ENCODE peak calls at places on chromosomes 11 and 22, in six cellular contexts. One of them, this sample, is unnamed.

GRCh38 chr11:79129702-79130101 is 311.1 kb downstream of the TENM4 start:
- DNase-seq in OCI-LY7: no peak
- DNase-seq in spleen: no peak
- DNase-seq in lower lobe of right lung: no peak
- DNase-seq in AG04450: no peak
- DNase-seq in stomach: no peak
- DNase-seq in this sample: no peak

GRCh38 chr11:57547854-57548377 is 10.5 kb downstream of the SMTNL1 start:
- DNase-seq in stomach: no peak
- DNase-seq in OCI-LY7: peak; percentile 29
- DNase-seq in lower lobe of right lung: no peak
- DNase-seq in spleen: no peak
- DNase-seq in AG04450: no peak
- DNase-seq in this sample: no peak

GRCh38 chr11:72012897-72013721 is 14.4 kb downstream of the IL18BP start:
- DNase-seq in OCI-LY7: no peak
- DNase-seq in stomach: peak; percentile 85
- DNase-seq in lower lobe of right lung: peak; percentile 79
- DNase-seq in spleen: no peak
- DNase-seq in AG04450: no peak
- DNase-seq in this sample: peak; percentile 85

GRCh38 chr11:129968611-129969419 is 33.8 kb downstream of the PRDM10 start:
- DNase-seq in lower lobe of right lung: no peak
- DNase-seq in spleen: no peak
- DNase-seq in OCI-LY7: peak; percentile 66
- DNase-seq in stomach: no peak
- DNase-seq in AG04450: no peak
- DNase-seq in this sample: no peak

GRCh38 chr11:63837027-63837688 is 1.8 kb upstream of the MARK2 start:
- DNase-seq in spleen: peak; percentile 81
- DNase-seq in AG04450: no peak
- DNase-seq in lower lobe of right lung: peak; percentile 73
- DNase-seq in stomach: peak; percentile 84
- DNase-seq in OCI-LY7: peak; percentile 86
- DNase-seq in this sample: peak; percentile 73

GRCh38 chr11:75527130-75527529 is 1.4 kb upstream of the GDPD5 start:
- DNase-seq in lower lobe of right lung: no peak
- DNase-seq in AG04450: no peak
- DNase-seq in OCI-LY7: no peak
- DNase-seq in stomach: no peak
- DNase-seq in spleen: no peak
- DNase-seq in this sample: no peak

GRCh38 chr22:19680911-19681862 is 33.1 kb upstream of the SEPTIN5 start:
- DNase-seq in spleen: no peak
- DNase-seq in OCI-LY7: peak; percentile 11
- DNase-seq in lower lobe of right lung: no peak
- DNase-seq in stomach: no peak
- DNase-seq in AG04450: no peak
- DNase-seq in this sample: no peak

GRCh38 chr22:35783943-35784614 is 66.4 kb downstream of the APOL5 start:
- DNase-seq in stomach: no peak
- DNase-seq in lower lobe of right lung: no peak
- DNase-seq in OCI-LY7: no peak
- DNase-seq in AG04450: no peak
- DNase-seq in spleen: no peak
- DNase-seq in this sample: no peak

GRCh38 chr11:94457118-94458029 is 36.3 kb downstream of the MRE11 start:
- DNase-seq in lower lobe of right lung: no peak
- DNase-seq in OCI-LY7: no peak
- DNase-seq in spleen: no peak
- DNase-seq in AG04450: no peak
- DNase-seq in stomach: no peak
- DNase-seq in this sample: no peak

GRCh38 chr11:16942917-16943316 is 71.3 kb downstream of the PLEKHA7 start:
- DNase-seq in AG04450: no peak
- DNase-seq in stomach: no peak
- DNase-seq in OCI-LY7: no peak
- DNase-seq in lower lobe of right lung: no peak
- DNase-seq in spleen: no peak
- DNase-seq in this sample: no peak

GRCh38 chr22:30159561-30160353 is 79.5 kb downstream of the HORMAD2 start:
- DNase-seq in OCI-LY7: no peak
- DNase-seq in AG04450: peak; percentile 60
- DNase-seq in lower lobe of right lung: no peak
- DNase-seq in spleen: no peak
- DNase-seq in stomach: no peak
- DNase-seq in this sample: no peak

GRCh38 chr11:36498721-36499120 is 11.4 kb downstream of the TRAF6 start:
- DNase-seq in lower lobe of right lung: no peak
- DNase-seq in stomach: no peak
- DNase-seq in OCI-LY7: no peak
- DNase-seq in AG04450: no peak
- DNase-seq in spleen: no peak
- DNase-seq in this sample: no peak

GRCh38 chr11:104327864-104328513 is 164.0 kb upstream of the PDGFD start:
- DNase-seq in spleen: no peak
- DNase-seq in AG04450: no peak
- DNase-seq in stomach: no peak
- DNase-seq in OCI-LY7: no peak
- DNase-seq in lower lobe of right lung: no peak
- DNase-seq in this sample: no peak

GRCh38 chr11:19978668-19979518 is 181.4 kb downstream of the DBX1 start:
- DNase-seq in AG04450: peak; percentile 65
- DNase-seq in lower lobe of right lung: peak; percentile 51
- DNase-seq in spleen: no peak
- DNase-seq in stomach: no peak
- DNase-seq in OCI-LY7: no peak
- DNase-seq in this sample: peak; percentile 68

GRCh38 chr11:123054301-123055065 is 7.5 kb downstream of the HSPA8 start:
- DNase-seq in lower lobe of right lung: no peak
- DNase-seq in AG04450: peak; percentile 39
- DNase-seq in spleen: no peak
- DNase-seq in stomach: no peak
- DNase-seq in OCI-LY7: peak; percentile 88
- DNase-seq in this sample: no peak

GRCh38 chr11:8838248-8838647 is 72.7 kb upstream of the AKIP1 start:
- DNase-seq in AG04450: peak; percentile 93
- DNase-seq in stomach: no peak
- DNase-seq in spleen: no peak
- DNase-seq in lower lobe of right lung: no peak
- DNase-seq in OCI-LY7: no peak
- DNase-seq in this sample: no peak

GRCh38 chr11:74679513-74679865 is 51.7 kb downstream of the CHRDL2 start:
- DNase-seq in stomach: no peak
- DNase-seq in lower lobe of right lung: no peak
- DNase-seq in AG04450: no peak
- DNase-seq in OCI-LY7: no peak
- DNase-seq in spleen: peak; percentile 57
- DNase-seq in this sample: no peak

GRCh38 chr22:50733521-50734342 is 4.3 kb upstream of the ACR start:
- DNase-seq in AG04450: peak; percentile 26
- DNase-seq in stomach: no peak
- DNase-seq in spleen: peak; percentile 70
- DNase-seq in lower lobe of right lung: peak; percentile 39
- DNase-seq in OCI-LY7: no peak
- DNase-seq in this sample: peak; percentile 55

GRCh38 chr11:71154406-71154805 is 98.0 kb downstream of the SHANK2 start:
- DNase-seq in spleen: no peak
- DNase-seq in lower lobe of right lung: no peak
- DNase-seq in AG04450: no peak
- DNase-seq in OCI-LY7: no peak
- DNase-seq in stomach: no peak
- DNase-seq in this sample: no peak

GRCh38 chr11:3203221-3204043 is 15.2 kb downstream of the MRGPRG start:
- DNase-seq in stomach: no peak
- DNase-seq in OCI-LY7: no peak
- DNase-seq in lower lobe of right lung: peak; percentile 46
- DNase-seq in AG04450: no peak
- DNase-seq in spleen: peak; percentile 63
- DNase-seq in this sample: peak; percentile 60

GRCh38 chr11:3201112-3201581 is 17.5 kb downstream of the MRGPRG start:
- DNase-seq in stomach: no peak
- DNase-seq in OCI-LY7: no peak
- DNase-seq in lower lobe of right lung: no peak
- DNase-seq in spleen: peak; percentile 51
- DNase-seq in AG04450: no peak
- DNase-seq in this sample: peak; percentile 59

GRCh38 chr11:3201677-3202181 is 16.9 kb downstream of the MRGPRG start:
- DNase-seq in lower lobe of right lung: no peak
- DNase-seq in OCI-LY7: no peak
- DNase-seq in stomach: no peak
- DNase-seq in spleen: peak; percentile 67
- DNase-seq in AG04450: no peak
- DNase-seq in this sample: no peak

GRCh38 chr11:3202305-3202704 is 16.3 kb downstream of the MRGPRG start:
- DNase-seq in lower lobe of right lung: no peak
- DNase-seq in spleen: peak; percentile 70
- DNase-seq in OCI-LY7: no peak
- DNase-seq in stomach: no peak
- DNase-seq in AG04450: no peak
- DNase-seq in this sample: no peak

DNA sequence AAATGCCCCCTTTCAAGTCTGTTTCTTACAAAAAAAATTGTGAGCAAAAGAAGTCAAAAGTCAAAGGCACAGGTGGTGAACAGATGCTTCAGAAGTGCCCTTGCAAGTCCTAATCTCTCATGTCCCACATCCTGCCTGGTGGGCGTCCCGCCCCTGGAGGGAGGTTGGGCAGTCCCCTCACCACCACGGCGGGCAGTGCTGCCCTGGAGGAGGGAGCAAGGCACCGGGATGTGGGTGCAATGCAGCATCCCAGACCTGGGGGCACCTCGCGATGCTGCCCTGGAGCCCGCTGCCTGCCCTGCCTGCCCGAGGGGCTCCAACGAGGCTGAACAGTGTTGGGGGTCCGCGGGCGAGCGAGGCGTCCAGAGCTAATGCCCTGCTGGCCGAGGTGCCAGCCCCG is 15.9 kb downstream of the MRGPRG start:
- DNase-seq in AG04450: no peak
- DNase-seq in lower lobe of right lung: no peak
- DNase-seq in stomach: no peak
- DNase-seq in OCI-LY7: no peak
- DNase-seq in spleen: peak; percentile 74
- DNase-seq in this sample: peak; percentile 59
- H3K4me3 ChIP-seq in AG04450: no peak overlapping the region
- H3K4me3 ChIP-seq in lower lobe of right lung: no peak overlapping the region
- H3K4me3 ChIP-seq in stomach: peak overlapping the region; percentile 6
- H3K4me3 ChIP-seq in OCI-LY7: no peak overlapping the region
- H3K4me3 ChIP-seq in spleen: no peak overlapping the region
- H3K4me3 ChIP-seq in this sample: no peak overlapping the region

DNA sequence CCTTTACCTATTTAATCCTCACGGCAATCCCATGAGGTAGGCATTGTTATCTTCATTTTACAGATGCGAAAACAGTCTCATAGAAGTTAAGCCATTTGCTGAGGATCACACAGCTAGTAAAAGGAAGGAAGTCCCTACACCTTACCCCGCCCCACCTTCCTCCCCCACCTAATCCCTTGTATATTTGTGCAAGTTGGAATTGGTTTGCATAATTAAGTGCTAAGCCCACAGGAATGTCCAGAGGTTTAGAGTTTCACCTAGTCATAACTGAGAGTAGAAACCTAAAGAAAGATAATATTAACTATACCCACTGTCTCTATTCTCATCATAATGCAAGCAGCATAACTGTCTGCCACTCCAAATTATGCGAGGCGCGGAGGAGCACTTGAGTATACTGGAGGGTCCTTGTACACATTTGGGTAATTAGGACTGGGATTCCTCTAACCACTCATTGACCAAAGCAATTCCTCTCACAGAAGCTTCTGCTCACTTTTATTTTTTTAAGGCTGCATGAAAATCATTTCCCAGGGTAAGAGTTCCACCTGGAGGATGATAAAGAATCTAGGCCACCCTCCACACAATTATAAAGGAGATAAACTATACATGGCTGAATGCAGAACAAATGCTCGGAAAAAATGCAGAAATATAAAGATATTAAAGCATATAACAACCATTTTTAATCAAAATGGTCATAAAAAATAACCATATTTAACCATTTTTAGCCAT is 199.9 kb downstream of the FAM181B start:
- DNase-seq in lower lobe of right lung: no peak
- DNase-seq in OCI-LY7: no peak
- DNase-seq in stomach: no peak
- DNase-seq in AG04450: no peak
- DNase-seq in spleen: no peak
- DNase-seq in this sample: no peak
- TF ChIP-seq CTCF in lower lobe of right lung: peak; percentile 11
- TF ChIP-seq CTCF in OCI-LY7: no peak
- TF ChIP-seq CTCF in stomach: no peak
- TF ChIP-seq CTCF in AG04450: no peak
- TF ChIP-seq CTCF in spleen: no peak
- TF ChIP-seq CTCF in this sample: peak; percentile 13

GRCh38 chr11:17985517-17985916 is 27.3 kb downstream of the SERGEF start:
- DNase-seq in lower lobe of right lung: no peak
- DNase-seq in AG04450: no peak
- DNase-seq in spleen: no peak
- DNase-seq in OCI-LY7: no peak
- DNase-seq in stomach: peak; percentile 37
- DNase-seq in this sample: no peak

GRCh38 chr11:17987826-17988225 is 25.0 kb downstream of the SERGEF start:
- DNase-seq in OCI-LY7: no peak
- DNase-seq in spleen: no peak
- DNase-seq in AG04450: no peak
- DNase-seq in stomach: no peak
- DNase-seq in lower lobe of right lung: no peak
- DNase-seq in this sample: no peak

GRCh38 chr11:17986007-17986710 is 26.7 kb downstream of the SERGEF start:
- DNase-seq in spleen: no peak
- DNase-seq in lower lobe of right lung: no peak
- DNase-seq in OCI-LY7: no peak
- DNase-seq in AG04450: peak; percentile 63
- DNase-seq in stomach: no peak
- DNase-seq in this sample: no peak

GRCh38 chr11:17988465-17988864 is 24.4 kb downstream of the SERGEF start:
- DNase-seq in AG04450: no peak
- DNase-seq in stomach: no peak
- DNase-seq in spleen: no peak
- DNase-seq in OCI-LY7: peak; percentile 28
- DNase-seq in lower lobe of right lung: no peak
- DNase-seq in this sample: no peak

DNA sequence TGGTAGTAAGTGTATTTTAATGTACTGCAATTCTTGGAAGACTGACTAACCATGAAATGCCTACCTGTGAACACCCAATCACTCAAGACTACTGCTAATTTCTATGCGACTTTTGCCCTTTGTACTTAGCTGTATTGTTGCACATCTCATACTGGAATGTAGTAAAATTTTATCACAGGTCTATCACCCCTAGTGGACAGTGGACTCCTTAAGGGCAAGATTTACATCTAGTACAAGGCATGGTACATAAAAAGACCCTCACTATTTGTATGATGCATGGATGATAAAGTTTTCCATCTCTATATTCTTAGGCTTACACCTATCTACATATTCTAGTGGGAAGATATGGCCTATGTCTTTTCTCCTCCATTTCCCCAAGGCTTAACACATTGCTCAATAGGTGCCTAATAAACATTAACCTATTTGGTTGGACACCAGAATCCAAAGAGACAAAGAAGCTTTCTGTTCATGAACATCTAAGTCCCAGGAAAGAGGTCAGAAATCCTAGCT is 26.1 kb downstream of the SERGEF start:
- DNase-seq in spleen: no peak
- DNase-seq in AG04450: no peak
- DNase-seq in lower lobe of right lung: no peak
- DNase-seq in OCI-LY7: no peak
- DNase-seq in stomach: no peak
- DNase-seq in this sample: no peak
- H3K27ac ChIP-seq in spleen: no peak overlapping the region
- H3K27ac ChIP-seq in AG04450: no peak overlapping the region
- H3K27ac ChIP-seq in lower lobe of right lung: no peak overlapping the region
- H3K27ac ChIP-seq in OCI-LY7: no peak overlapping the region
- H3K27ac ChIP-seq in stomach: no peak overlapping the region
- H3K27ac ChIP-seq in this sample: no peak overlapping the region

GRCh38 chr11:73648629-73649046 is 2.3 kb downstream of the PLEKHB1 start:
- DNase-seq in spleen: no peak
- DNase-seq in AG04450: no peak
- DNase-seq in stomach: no peak
- DNase-seq in OCI-LY7: no peak
- DNase-seq in lower lobe of right lung: no peak
- DNase-seq in this sample: no peak
- H3K4me3 ChIP-seq in spleen: no peak overlapping the region
- H3K4me3 ChIP-seq in AG04450: no peak overlapping the region
- H3K4me3 ChIP-seq in stomach: no peak overlapping the region
- H3K4me3 ChIP-seq in OCI-LY7: no peak overlapping the region
- H3K4me3 ChIP-seq in lower lobe of right lung: no peak overlapping the region
- H3K4me3 ChIP-seq in this sample: no peak overlapping the region

This sample was measured in upper lobe of right lung.